ENCODE peak calls at places on chromosomes 13 and 19, in six cellular contexts. One of them, this sample, is unnamed.

GRCh38 chr13:100269837-100270236 is 180.9 kb downstream of the PCCA start:
- DNase-seq in fibroblast of the aortic adventitia: peak
- DNase-seq in GM12865: no peak
- DNase-seq in AG04450: peak
- DNase-seq in fibroblast of lung: peak
- DNase-seq in cardiac fibroblast: peak
- DNase-seq in this sample: peak

GRCh38 chr13:28753208-28753892 is 34.6 kb upstream of the SLC46A3 start:
- DNase-seq in cardiac fibroblast: peak
- DNase-seq in fibroblast of lung: peak
- DNase-seq in GM12865: no peak
- DNase-seq in AG04450: peak
- DNase-seq in fibroblast of the aortic adventitia: peak
- DNase-seq in this sample: peak

GRCh38 chr19:633786-634639 is 676 bp upstream of the POLRMT start:
- DNase-seq in GM12865: peak
- DNase-seq in fibroblast of the aortic adventitia: no peak
- DNase-seq in cardiac fibroblast: no peak
- DNase-seq in fibroblast of lung: no peak
- DNase-seq in AG04450: no peak
- DNase-seq in this sample: no peak

GRCh38 chr19:43526884-43527859 is at the start of gene ETHE1:
- DNase-seq in fibroblast of the aortic adventitia: peak
- DNase-seq in AG04450: no peak
- DNase-seq in cardiac fibroblast: peak
- DNase-seq in fibroblast of lung: peak
- DNase-seq in GM12865: peak
- DNase-seq in this sample: no peak

GRCh38 chr19:33245948-33246728 is 20.5 kb upstream of the SLC7A10 start:
- DNase-seq in AG04450: no peak
- DNase-seq in fibroblast of lung: peak
- DNase-seq in GM12865: peak
- DNase-seq in cardiac fibroblast: no peak
- DNase-seq in fibroblast of the aortic adventitia: peak
- DNase-seq in this sample: no peak

GRCh38 chr13:71587193-71587592 is 279.8 kb downstream of the DACH1 start:
- DNase-seq in fibroblast of the aortic adventitia: no peak
- DNase-seq in fibroblast of lung: no peak
- DNase-seq in GM12865: no peak
- DNase-seq in AG04450: no peak
- DNase-seq in cardiac fibroblast: no peak
- DNase-seq in this sample: no peak

GRCh38 chr19:6060600-6061391 is 49.5 kb downstream of the RFX2 start:
- DNase-seq in fibroblast of lung: no peak
- DNase-seq in AG04450: no peak
- DNase-seq in fibroblast of the aortic adventitia: peak
- DNase-seq in cardiac fibroblast: peak
- DNase-seq in GM12865: no peak
- DNase-seq in this sample: no peak

GRCh38 chr19:19064811-19065745 is 1.3 kb downstream of the SLC25A42 start:
- DNase-seq in fibroblast of the aortic adventitia: no peak
- DNase-seq in GM12865: peak
- DNase-seq in cardiac fibroblast: no peak
- DNase-seq in AG04450: no peak
- DNase-seq in fibroblast of lung: no peak
- DNase-seq in this sample: no peak

GRCh38 chr13:86563308-86563707 is 764.1 kb upstream of the SLITRK6 start:
- DNase-seq in GM12865: no peak
- DNase-seq in cardiac fibroblast: no peak
- DNase-seq in fibroblast of the aortic adventitia: peak
- DNase-seq in AG04450: no peak
- DNase-seq in fibroblast of lung: peak
- DNase-seq in this sample: peak

GRCh38 chr19:31073485-31074221 is 275.6 kb downstream of the TSHZ3 start:
- DNase-seq in AG04450: no peak
- DNase-seq in fibroblast of lung: no peak
- DNase-seq in cardiac fibroblast: no peak
- DNase-seq in fibroblast of the aortic adventitia: no peak
- DNase-seq in GM12865: no peak
- DNase-seq in this sample: no peak

GRCh38 chr19:6011794-6012193 is 33.9 kb upstream of the RANBP3 start:
- DNase-seq in GM12865: no peak
- DNase-seq in cardiac fibroblast: peak
- DNase-seq in AG04450: no peak
- DNase-seq in fibroblast of the aortic adventitia: no peak
- DNase-seq in fibroblast of lung: no peak
- DNase-seq in this sample: no peak

GRCh38 chr19:42140125-42140754 is 8.0 kb upstream of the POU2F2 start:
- DNase-seq in GM12865: peak
- DNase-seq in cardiac fibroblast: peak
- DNase-seq in fibroblast of the aortic adventitia: peak
- DNase-seq in fibroblast of lung: peak
- DNase-seq in AG04450: no peak
- DNase-seq in this sample: peak

GRCh38 chr13:41707192-41707858 is 250.0 kb downstream of the RGCC start:
- DNase-seq in AG04450: no peak
- DNase-seq in fibroblast of the aortic adventitia: peak
- DNase-seq in GM12865: no peak
- DNase-seq in fibroblast of lung: no peak
- DNase-seq in cardiac fibroblast: no peak
- DNase-seq in this sample: no peak

GRCh38 chr13:46866150-46866549 is 30.7 kb downstream of the HTR2A start:
- DNase-seq in AG04450: peak
- DNase-seq in fibroblast of lung: peak
- DNase-seq in cardiac fibroblast: peak
- DNase-seq in GM12865: peak
- DNase-seq in fibroblast of the aortic adventitia: peak
- DNase-seq in this sample: no peak

GRCh38 chr19:39103151-39103550 is 19.0 kb downstream of the ACP7 start:
- DNase-seq in cardiac fibroblast: no peak
- DNase-seq in GM12865: no peak
- DNase-seq in AG04450: no peak
- DNase-seq in fibroblast of lung: no peak
- DNase-seq in fibroblast of the aortic adventitia: no peak
- DNase-seq in this sample: no peak

GRCh38 chr13:95056266-95056665 is 245.0 kb downstream of the ABCC4 start:
- DNase-seq in GM12865: no peak
- DNase-seq in fibroblast of the aortic adventitia: no peak
- DNase-seq in fibroblast of lung: no peak
- DNase-seq in cardiac fibroblast: no peak
- DNase-seq in AG04450: no peak
- DNase-seq in this sample: no peak

GRCh38 chr13:27526516-27526915 is 76.2 kb upstream of the MTIF3 start:
- DNase-seq in fibroblast of lung: no peak
- DNase-seq in AG04450: no peak
- DNase-seq in cardiac fibroblast: no peak
- DNase-seq in GM12865: no peak
- DNase-seq in fibroblast of the aortic adventitia: no peak
- DNase-seq in this sample: no peak

GRCh38 chr19:57803594-57804325 is 11.0 kb downstream of the ZNF552 start:
- DNase-seq in AG04450: peak
- DNase-seq in GM12865: no peak
- DNase-seq in fibroblast of the aortic adventitia: peak
- DNase-seq in fibroblast of lung: peak
- DNase-seq in cardiac fibroblast: peak
- DNase-seq in this sample: peak

GRCh38 chr13:42041017-42041683 is 7.3 kb upstream of the DGKH start:
- DNase-seq in fibroblast of the aortic adventitia: peak
- DNase-seq in AG04450: no peak
- DNase-seq in GM12865: peak
- DNase-seq in cardiac fibroblast: peak
- DNase-seq in fibroblast of lung: peak
- DNase-seq in this sample: no peak

GRCh38 chr19:6521718-6522646 is 8.8 kb upstream of the TNFSF9 start:
- DNase-seq in fibroblast of lung: no peak
- DNase-seq in fibroblast of the aortic adventitia: peak
- DNase-seq in cardiac fibroblast: peak
- DNase-seq in GM12865: peak
- DNase-seq in AG04450: no peak
- DNase-seq in this sample: no peak

GRCh38 chr13:25778302-25778701 is 273.5 kb downstream of the SHISA2 start:
- DNase-seq in fibroblast of the aortic adventitia: no peak
- DNase-seq in cardiac fibroblast: no peak
- DNase-seq in AG04450: no peak
- DNase-seq in GM12865: peak
- DNase-seq in fibroblast of lung: no peak
- DNase-seq in this sample: no peak

GRCh38 chr13:112955271-112955937 is 13.6 kb upstream of the MCF2L start:
- DNase-seq in AG04450: no peak
- DNase-seq in GM12865: no peak
- DNase-seq in cardiac fibroblast: no peak
- DNase-seq in fibroblast of lung: no peak
- DNase-seq in fibroblast of the aortic adventitia: no peak
- DNase-seq in this sample: no peak

GRCh38 chr19:40803857-40804782 is 5.1 kb downstream of the EGLN2 start:
- DNase-seq in fibroblast of lung: no peak
- DNase-seq in fibroblast of the aortic adventitia: no peak
- DNase-seq in AG04450: no peak
- DNase-seq in cardiac fibroblast: no peak
- DNase-seq in GM12865: peak
- DNase-seq in this sample: no peak

GRCh38 chr19:17848598-17849292 is 963 bp upstream of the JAK3 start:
- DNase-seq in GM12865: no peak
- DNase-seq in fibroblast of lung: no peak
- DNase-seq in AG04450: no peak
- DNase-seq in cardiac fibroblast: no peak
- DNase-seq in fibroblast of the aortic adventitia: no peak
- DNase-seq in this sample: no peak

GRCh38 chr19:17855333-17856152 is 4.2 kb upstream of the RPL18A start:
- DNase-seq in fibroblast of the aortic adventitia: peak
- DNase-seq in fibroblast of lung: peak
- DNase-seq in GM12865: peak
- DNase-seq in cardiac fibroblast: peak
- DNase-seq in AG04450: no peak
- DNase-seq in this sample: no peak

GRCh38 chr19:17859533-17860330 is at the start of gene RPL18A:
- DNase-seq in GM12865: peak
- DNase-seq in fibroblast of lung: peak
- DNase-seq in AG04450: peak
- DNase-seq in fibroblast of the aortic adventitia: peak
- DNase-seq in cardiac fibroblast: peak
- DNase-seq in this sample: peak

DNA sequence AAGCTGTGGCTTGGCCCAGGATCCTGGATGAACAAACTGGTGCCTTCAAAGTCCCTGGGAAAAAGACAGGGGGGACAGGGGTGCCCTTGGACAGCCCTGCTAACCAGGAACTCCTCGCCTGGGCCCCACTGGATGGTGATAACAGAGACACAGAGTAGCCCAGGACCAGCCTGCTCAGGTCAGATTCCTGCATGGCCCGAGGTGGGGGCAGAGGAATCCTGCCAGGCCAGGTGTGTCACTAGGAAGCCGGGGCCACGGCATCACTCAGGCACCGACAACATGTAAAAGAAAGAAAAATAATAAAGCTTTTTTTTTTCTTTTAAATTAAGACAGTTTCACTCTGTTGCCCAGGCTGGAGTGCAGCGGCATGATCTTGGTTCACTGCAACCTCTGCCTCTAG is 5.6 kb upstream of the RPL18A start:
- DNase-seq in cardiac fibroblast: no peak
- DNase-seq in AG04450: no peak
- DNase-seq in fibroblast of lung: no peak
- DNase-seq in fibroblast of the aortic adventitia: no peak
- DNase-seq in GM12865: no peak
- DNase-seq in this sample: no peak
- TF ChIP-seq CTCF in cardiac fibroblast: no peak
- TF ChIP-seq CTCF in AG04450: no peak
- TF ChIP-seq CTCF in fibroblast of lung: no peak
- TF ChIP-seq CTCF in fibroblast of the aortic adventitia: no peak
- TF ChIP-seq CTCF in GM12865: no peak
- TF ChIP-seq CTCF in this sample: no peak

GRCh38 chr19:47133021-47133471 is 2.4 kb downstream of the SAE1 start:
- DNase-seq in cardiac fibroblast: no peak
- DNase-seq in fibroblast of lung: no peak
- DNase-seq in fibroblast of the aortic adventitia: no peak
- DNase-seq in GM12865: no peak
- DNase-seq in AG04450: no peak
- DNase-seq in this sample: no peak

GRCh38 chr19:47129579-47129978 is 1.1 kb upstream of the SAE1 start:
- DNase-seq in AG04450: no peak
- DNase-seq in cardiac fibroblast: no peak
- DNase-seq in fibroblast of lung: no peak
- DNase-seq in GM12865: no peak
- DNase-seq in fibroblast of the aortic adventitia: no peak
- DNase-seq in this sample: no peak

GRCh38 chr19:47132522-47132852 is 1.9 kb downstream of the SAE1 start:
- DNase-seq in AG04450: no peak
- DNase-seq in fibroblast of lung: no peak
- DNase-seq in cardiac fibroblast: no peak
- DNase-seq in GM12865: no peak
- DNase-seq in fibroblast of the aortic adventitia: no peak
- DNase-seq in this sample: no peak

GRCh38 chr19:47130589-47131168 is at the start of gene SAE1:
- DNase-seq in fibroblast of the aortic adventitia: peak
- DNase-seq in cardiac fibroblast: peak
- DNase-seq in fibroblast of lung: peak
- DNase-seq in GM12865: peak
- DNase-seq in AG04450: peak
- DNase-seq in this sample: peak

GRCh38 chr19:47130120-47130588 is 481 bp upstream of the SAE1 start:
- DNase-seq in fibroblast of the aortic adventitia: no peak
- DNase-seq in AG04450: no peak
- DNase-seq in GM12865: no peak
- DNase-seq in fibroblast of lung: no peak
- DNase-seq in cardiac fibroblast: no peak
- DNase-seq in this sample: no peak
- H3K4me3 ChIP-seq in fibroblast of the aortic adventitia: no peak
- H3K4me3 ChIP-seq in AG04450: no peak
- H3K4me3 ChIP-seq in GM12865: peak
- H3K4me3 ChIP-seq in fibroblast of lung: no peak
- H3K4me3 ChIP-seq in cardiac fibroblast: no peak
- H3K4me3 ChIP-seq in this sample: no peak

GRCh38 chr13:39263033-39263432 is 224.8 kb downstream of the NHLRC3 start:
- DNase-seq in GM12865: peak
- DNase-seq in fibroblast of lung: peak
- DNase-seq in cardiac fibroblast: peak
- DNase-seq in fibroblast of the aortic adventitia: peak
- DNase-seq in AG04450: no peak
- DNase-seq in this sample: peak
- TF ChIP-seq CTCF in GM12865: peak
- TF ChIP-seq CTCF in fibroblast of lung: peak
- TF ChIP-seq CTCF in cardiac fibroblast: peak
- TF ChIP-seq CTCF in fibroblast of the aortic adventitia: peak
- TF ChIP-seq CTCF in AG04450: peak
- TF ChIP-seq CTCF in this sample: peak

DNA sequence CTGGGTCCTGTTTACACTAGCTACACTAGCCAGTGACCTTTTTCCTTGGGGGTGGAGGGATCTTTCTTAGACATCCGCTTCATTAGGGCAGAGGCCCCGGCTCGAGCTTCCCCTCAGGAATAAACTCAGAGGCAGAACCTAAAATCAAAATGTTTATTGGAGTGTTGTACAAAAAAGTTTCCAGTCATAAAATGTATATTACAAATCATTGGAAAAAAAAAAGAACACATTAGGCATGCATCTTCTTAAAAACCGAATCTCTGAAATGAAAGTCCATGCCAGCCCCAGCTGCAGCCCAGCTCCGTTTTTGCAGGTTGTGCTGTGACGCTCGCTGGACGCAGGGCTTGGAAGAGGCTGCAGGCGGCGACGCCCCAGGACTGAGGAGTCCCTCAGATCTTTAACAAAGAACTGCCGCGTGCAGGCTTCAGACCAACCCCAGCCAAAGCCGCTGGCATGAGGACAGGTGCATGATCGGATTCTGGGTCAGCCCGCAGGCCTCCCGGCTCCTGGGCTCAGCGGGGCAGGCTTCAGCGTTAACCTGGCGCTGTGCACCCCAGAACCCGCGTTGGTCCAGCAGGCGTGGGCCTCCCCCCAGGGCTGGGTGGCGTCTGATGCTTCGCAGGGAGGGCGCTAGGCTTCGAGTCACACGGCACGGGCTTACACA is 773 bp upstream of the TIMM13 start:
- DNase-seq in fibroblast of lung: no peak
- DNase-seq in fibroblast of the aortic adventitia: peak
- DNase-seq in cardiac fibroblast: peak
- DNase-seq in GM12865: no peak
- DNase-seq in AG04450: no peak
- DNase-seq in this sample: no peak
- H3K4me3 ChIP-seq in fibroblast of lung: peak
- H3K4me3 ChIP-seq in fibroblast of the aortic adventitia: peak
- H3K4me3 ChIP-seq in cardiac fibroblast: peak
- H3K4me3 ChIP-seq in GM12865: peak
- H3K4me3 ChIP-seq in AG04450: peak
- H3K4me3 ChIP-seq in this sample: peak

This sample was measured in astrocyte of the cerebellum.